ENCODE peak calls at places on chromosomes 4 and X, in four cellular contexts. One of them, this sample, is unnamed.

GRCh38 chrX:74902806-74903205 is 22.4 kb downstream of the NEXMIF start:
- DNase-seq in IMR-90: no peak
- DNase-seq in mammary epithelial cell: no peak
- DNase-seq in astrocyte: no peak
- DNase-seq in this sample: no peak

GRCh38 chr4:110532901-110533589 is 57.1 kb downstream of the ENPEP start:
- DNase-seq in astrocyte: peak; percentile 62
- DNase-seq in mammary epithelial cell: no peak
- DNase-seq in IMR-90: no peak
- DNase-seq in this sample: no peak

GRCh38 chr4:5477613-5478012 is 230.7 kb downstream of the EVC2 start:
- DNase-seq in astrocyte: no peak
- DNase-seq in mammary epithelial cell: no peak
- DNase-seq in IMR-90: no peak
- DNase-seq in this sample: no peak

GRCh38 chrX:116417214-116417613 is 19.2 kb upstream of the SLC6A14 start:
- DNase-seq in mammary epithelial cell: peak; percentile 26
- DNase-seq in astrocyte: no peak
- DNase-seq in IMR-90: no peak
- DNase-seq in this sample: peak; percentile 5

GRCh38 chr4:2961411-2962098 is 1.7 kb downstream of the NOP14 start:
- DNase-seq in IMR-90: no peak
- DNase-seq in mammary epithelial cell: no peak
- DNase-seq in astrocyte: no peak
- DNase-seq in this sample: no peak

GRCh38 chr4:14792702-14793227 is 209.5 kb upstream of the CPEB2 start:
- DNase-seq in astrocyte: no peak
- DNase-seq in IMR-90: no peak
- DNase-seq in mammary epithelial cell: peak; percentile 82
- DNase-seq in this sample: no peak

GRCh38 chr4:81504685-81505598 is 33.2 kb upstream of the RASGEF1B start:
- DNase-seq in mammary epithelial cell: no peak
- DNase-seq in IMR-90: no peak
- DNase-seq in astrocyte: no peak
- DNase-seq in this sample: no peak

GRCh38 chrX:130170752-130171445 is 863 bp upstream of the RAB33A start:
- DNase-seq in IMR-90: no peak
- DNase-seq in mammary epithelial cell: no peak
- DNase-seq in astrocyte: no peak
- DNase-seq in this sample: peak; percentile 36

GRCh38 chr4:22216278-22216677 is 267.7 kb upstream of the KCNIP4 start:
- DNase-seq in IMR-90: no peak
- DNase-seq in mammary epithelial cell: no peak
- DNase-seq in astrocyte: no peak
- DNase-seq in this sample: no peak

GRCh38 chr4:188246488-188246887 is 107.2 kb downstream of the TRIML1 start:
- DNase-seq in mammary epithelial cell: no peak
- DNase-seq in astrocyte: no peak
- DNase-seq in IMR-90: peak; percentile 25
- DNase-seq in this sample: no peak

GRCh38 chr4:166282081-166282770 is 409.2 kb downstream of the TLL1 start:
- DNase-seq in astrocyte: no peak
- DNase-seq in IMR-90: no peak
- DNase-seq in mammary epithelial cell: peak; percentile 17
- DNase-seq in this sample: no peak

GRCh38 chr4:41991916-41992767 is 1.8 kb downstream of the SLC30A9 start:
- DNase-seq in astrocyte: peak; percentile 12
- DNase-seq in mammary epithelial cell: peak; percentile 11
- DNase-seq in IMR-90: peak; percentile 23
- DNase-seq in this sample: peak; percentile 66

GRCh38 chr4:165537028-165537648 is 158.3 kb downstream of the CPE start:
- DNase-seq in IMR-90: peak; percentile 39
- DNase-seq in mammary epithelial cell: peak; percentile 37
- DNase-seq in astrocyte: peak; percentile 12
- DNase-seq in this sample: peak; percentile 76

GRCh38 chr4:176575141-176575731 is 217.5 kb downstream of the VEGFC start:
- DNase-seq in mammary epithelial cell: no peak
- DNase-seq in astrocyte: no peak
- DNase-seq in IMR-90: peak; percentile 28
- DNase-seq in this sample: no peak

GRCh38 chr4:22692736-22693135 is at the start of gene GBA3:
- DNase-seq in IMR-90: no peak
- DNase-seq in mammary epithelial cell: no peak
- DNase-seq in astrocyte: no peak
- DNase-seq in this sample: peak; percentile 31

GRCh38 chr4:82017680-82018079 is 356.1 kb downstream of the HNRNPD start:
- DNase-seq in mammary epithelial cell: peak; percentile 39
- DNase-seq in IMR-90: peak; percentile 32
- DNase-seq in astrocyte: peak; percentile 3
- DNase-seq in this sample: peak; percentile 68

GRCh38 chr4:156169011-156169410 is 215.3 kb upstream of the CTSO start:
- DNase-seq in IMR-90: peak; percentile 95
- DNase-seq in mammary epithelial cell: peak; percentile 80
- DNase-seq in astrocyte: peak; percentile 99
- DNase-seq in this sample: peak; percentile 72

DNA sequence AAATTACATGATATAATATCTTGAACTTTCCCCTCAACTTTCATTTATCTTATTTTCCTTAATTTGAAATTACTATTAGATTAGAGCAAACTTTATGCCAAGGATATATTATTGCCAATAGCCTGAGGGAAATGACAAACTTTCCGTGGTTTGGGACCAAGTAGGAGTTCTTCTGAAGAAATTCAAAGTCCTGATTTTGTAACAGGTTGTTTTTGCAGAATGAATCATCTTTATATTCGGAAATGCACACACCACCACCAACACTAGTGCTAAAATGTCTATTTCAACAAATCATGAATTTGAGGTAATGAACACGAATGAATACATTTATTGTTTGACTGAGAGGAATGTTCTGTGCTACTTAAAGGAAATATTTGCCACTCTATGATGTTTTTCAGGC is 226.7 kb downstream of the GRIA2 start:
- DNase-seq in IMR-90: no peak
- DNase-seq in mammary epithelial cell: peak; percentile 70
- DNase-seq in astrocyte: no peak
- DNase-seq in this sample: no peak
- H2AFZ ChIP-seq in IMR-90: no peak overlapping the region
- H2AFZ ChIP-seq in mammary epithelial cell: no peak overlapping the region
- H2AFZ ChIP-seq in astrocyte: no peak overlapping the region
- H2AFZ ChIP-seq in this sample: no peak overlapping the region

DNA sequence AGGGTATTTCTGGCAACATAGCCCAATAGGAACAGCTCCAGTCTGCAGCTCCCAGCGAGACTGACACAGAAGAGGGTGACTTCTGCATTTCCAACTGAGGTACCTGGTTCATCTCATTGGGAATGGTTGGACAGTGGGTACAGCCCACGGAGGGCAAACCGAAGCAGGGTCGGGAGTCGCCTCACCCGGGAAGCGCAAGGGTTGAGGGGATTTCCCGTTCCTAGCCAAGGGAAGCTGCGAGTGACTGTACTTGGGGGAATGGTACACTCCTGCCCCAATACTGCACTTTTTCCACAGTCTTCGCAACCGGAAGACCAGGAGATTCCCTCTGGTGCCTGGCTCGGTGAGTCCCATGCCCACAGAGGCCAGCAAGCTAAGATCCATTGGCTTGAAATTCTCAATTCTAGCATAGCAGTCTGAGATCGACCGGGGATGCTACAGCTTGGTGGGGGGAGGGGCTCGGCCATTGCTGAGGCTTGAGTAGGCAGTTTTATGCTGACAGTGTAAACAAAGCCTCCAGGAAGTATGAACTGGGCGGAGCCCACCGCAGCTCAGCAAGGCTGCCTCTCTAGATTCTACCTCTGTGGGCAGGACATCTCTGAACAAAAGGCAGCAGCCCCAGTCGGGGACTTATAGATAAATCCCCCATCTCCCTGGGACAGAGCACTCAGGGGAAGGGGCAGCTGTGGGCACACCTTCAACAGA is 14.0 kb upstream of the ADAD1 start:
- DNase-seq in mammary epithelial cell: no peak
- DNase-seq in astrocyte: no peak
- DNase-seq in IMR-90: no peak
- DNase-seq in this sample: peak; percentile 6
- H3K4me3 ChIP-seq in mammary epithelial cell: no peak overlapping the region
- H3K4me3 ChIP-seq in astrocyte: no peak overlapping the region
- H3K4me3 ChIP-seq in IMR-90: no peak overlapping the region
- H3K4me3 ChIP-seq in this sample: no peak overlapping the region

DNA sequence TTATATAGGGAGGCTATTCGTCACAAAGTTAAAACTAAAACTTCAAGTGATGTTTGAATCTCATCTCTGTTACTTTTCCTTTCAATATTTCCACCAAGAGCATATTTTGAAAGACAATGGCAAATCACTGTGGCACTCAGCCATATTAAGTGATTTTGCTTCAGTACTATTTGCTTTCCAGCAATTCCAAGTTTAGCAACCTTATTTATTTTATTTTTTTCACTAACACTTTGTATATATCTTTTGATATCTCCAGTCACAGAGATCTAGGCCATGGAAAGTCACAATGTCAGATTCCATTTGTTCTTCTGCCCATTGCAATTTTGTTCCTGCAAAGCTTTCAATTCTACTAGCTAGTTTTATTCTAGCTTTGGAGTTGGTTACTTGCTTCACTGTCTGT is 1514.5 kb upstream of the ADGRL3 start:
- DNase-seq in mammary epithelial cell: no peak
- DNase-seq in IMR-90: no peak
- DNase-seq in astrocyte: no peak
- DNase-seq in this sample: no peak
- H2AFZ ChIP-seq in mammary epithelial cell: no peak overlapping the region
- H2AFZ ChIP-seq in IMR-90: no peak overlapping the region
- H2AFZ ChIP-seq in astrocyte: no peak overlapping the region
- H2AFZ ChIP-seq in this sample: no peak overlapping the region

DNA sequence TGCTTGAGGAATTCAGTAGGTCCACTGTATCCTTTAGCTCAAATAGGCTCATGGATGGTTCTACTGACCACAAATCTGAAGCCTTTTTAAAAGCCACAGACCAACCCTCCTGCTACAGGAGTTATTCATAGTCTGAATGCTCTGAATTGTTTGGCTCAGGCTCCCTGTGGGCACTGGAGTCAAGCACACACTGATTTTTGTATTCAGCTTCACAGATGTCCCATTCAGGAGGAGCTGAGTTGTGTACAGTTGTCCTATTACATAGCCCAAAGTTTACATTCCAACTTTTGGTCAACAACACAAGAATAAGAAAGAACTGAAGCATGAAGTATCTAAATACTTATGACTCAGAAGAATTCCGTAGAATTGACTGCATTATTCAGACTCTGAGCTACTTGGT is 243.9 kb downstream of the UNC5C start:
- DNase-seq in mammary epithelial cell: peak; percentile 89
- DNase-seq in astrocyte: peak; percentile 94
- DNase-seq in IMR-90: peak; percentile 7
- DNase-seq in this sample: no peak
- H3K4me3 ChIP-seq in mammary epithelial cell: no peak overlapping the region
- H3K4me3 ChIP-seq in astrocyte: no peak overlapping the region
- H3K4me3 ChIP-seq in IMR-90: no peak overlapping the region
- H3K4me3 ChIP-seq in this sample: no peak overlapping the region

DNA sequence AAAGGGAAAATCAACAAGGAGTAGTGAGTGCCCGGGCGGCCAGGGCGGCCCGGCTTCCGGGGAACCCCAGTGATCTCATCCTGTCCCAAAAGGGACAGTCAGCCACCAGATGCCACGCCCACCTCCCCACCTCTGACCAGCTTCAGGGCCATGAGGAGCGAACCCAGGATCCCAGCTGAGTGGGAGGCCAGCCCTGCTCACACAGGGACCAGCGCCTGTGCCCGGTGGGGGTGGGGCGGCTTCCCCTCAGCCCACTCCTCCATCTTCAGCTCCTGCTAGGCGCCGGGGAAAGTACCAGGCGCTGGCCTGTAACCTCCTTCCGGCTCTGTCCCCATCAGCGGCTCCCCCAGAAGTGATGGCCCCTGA is 6.2 kb downstream of the MYL5 start:
- DNase-seq in IMR-90: no peak
- DNase-seq in mammary epithelial cell: no peak
- DNase-seq in astrocyte: no peak
- DNase-seq in this sample: no peak
- H2AFZ ChIP-seq in IMR-90: peak overlapping the region; percentile 67
- H2AFZ ChIP-seq in mammary epithelial cell: peak overlapping the region; percentile 78
- H2AFZ ChIP-seq in astrocyte: peak overlapping the region; percentile 52
- H2AFZ ChIP-seq in this sample: peak overlapping the region; percentile 81

GRCh38 chr4:139243448-139244365 is 36.3 kb downstream of the MGARP start:
- DNase-seq in mammary epithelial cell: peak; percentile 100
- DNase-seq in astrocyte: peak; percentile 99
- DNase-seq in IMR-90: peak; percentile 99
- DNase-seq in this sample: peak; percentile 12

GRCh38 chr4:139247656-139248238 is 32.3 kb downstream of the MGARP start:
- DNase-seq in IMR-90: peak; percentile 23
- DNase-seq in astrocyte: no peak
- DNase-seq in mammary epithelial cell: no peak
- DNase-seq in this sample: no peak

GRCh38 chr4:139245590-139245989 is 34.4 kb downstream of the MGARP start:
- DNase-seq in mammary epithelial cell: no peak
- DNase-seq in IMR-90: peak; percentile 41
- DNase-seq in astrocyte: peak; percentile 53
- DNase-seq in this sample: no peak

GRCh38 chr4:139246166-139246565 is 33.9 kb downstream of the MGARP start:
- DNase-seq in mammary epithelial cell: no peak
- DNase-seq in astrocyte: no peak
- DNase-seq in IMR-90: no peak
- DNase-seq in this sample: no peak

DNA sequence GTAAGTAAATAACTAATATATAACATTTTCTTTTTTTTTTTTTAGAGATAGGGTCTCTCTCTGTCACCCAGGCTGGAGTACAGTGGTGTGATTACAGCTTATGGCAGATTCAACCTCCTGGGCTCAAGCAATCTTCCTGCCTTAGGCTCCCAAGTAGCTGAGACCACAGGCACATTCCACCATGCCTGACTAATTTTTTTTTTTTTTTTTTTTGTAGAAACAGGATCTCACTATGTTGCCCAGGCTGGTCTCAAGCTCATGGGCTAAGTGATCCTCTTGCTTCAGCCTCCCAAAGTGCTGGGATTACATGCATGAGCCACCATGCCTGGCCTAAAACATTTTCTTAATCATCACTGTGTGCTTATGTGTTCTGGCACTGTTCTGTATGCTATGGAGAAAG is 32.8 kb downstream of the MGARP start:
- DNase-seq in astrocyte: peak; percentile 38
- DNase-seq in mammary epithelial cell: no peak
- DNase-seq in IMR-90: peak; percentile 39
- DNase-seq in this sample: no peak
- H3K4me3 ChIP-seq in astrocyte: no peak overlapping the region
- H3K4me3 ChIP-seq in mammary epithelial cell: no peak overlapping the region
- H3K4me3 ChIP-seq in IMR-90: no peak overlapping the region
- H3K4me3 ChIP-seq in this sample: no peak overlapping the region

GRCh38 chrX:118973389-118974087 is 880 bp upstream of the LONRF3 start:
- DNase-seq in mammary epithelial cell: no peak
- DNase-seq in astrocyte: no peak
- DNase-seq in IMR-90: no peak
- DNase-seq in this sample: no peak
- H2AFZ ChIP-seq in mammary epithelial cell: no peak overlapping the region
- H2AFZ ChIP-seq in astrocyte: no peak overlapping the region
- H2AFZ ChIP-seq in IMR-90: peak overlapping the region; percentile 21
- H2AFZ ChIP-seq in this sample: no peak overlapping the region

DNA sequence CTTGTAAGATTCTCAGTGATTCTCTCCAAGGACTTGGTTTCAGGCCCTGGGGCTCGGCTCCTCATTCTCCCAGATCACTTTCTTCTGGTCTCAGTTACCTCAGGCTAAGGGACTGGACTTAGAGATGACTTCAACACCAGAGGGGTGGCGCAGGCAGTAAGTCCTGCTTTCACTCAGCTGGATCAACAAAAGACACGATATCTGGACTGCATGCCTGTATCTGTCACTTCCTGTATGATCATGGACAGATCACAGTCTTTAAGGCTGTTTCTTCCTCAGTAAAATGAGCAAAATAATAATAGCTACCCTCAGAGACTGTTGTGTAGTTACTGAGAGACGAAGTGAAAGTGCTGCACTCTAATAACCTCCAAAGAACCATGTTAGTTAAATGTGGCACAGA is 19.5 kb upstream of the CXCR3 start:
- DNase-seq in mammary epithelial cell: no peak
- DNase-seq in astrocyte: peak; percentile 23
- DNase-seq in IMR-90: peak; percentile 70
- DNase-seq in this sample: no peak
- H3K4me3 ChIP-seq in mammary epithelial cell: no peak overlapping the region
- H3K4me3 ChIP-seq in astrocyte: no peak overlapping the region
- H3K4me3 ChIP-seq in IMR-90: peak overlapping the region; percentile 7
- H3K4me3 ChIP-seq in this sample: no peak overlapping the region